ENCODE peak calls at places on chromosomes 1 and 21, in four cellular contexts. One of them, this sample, is unnamed.

GRCh38 chr1:172766462-172766861 is 107.6 kb downstream of the FASLG start:
- DNase-seq in ovary: no peak
- DNase-seq in NCI-H2081: no peak
- DNase-seq in amniotic stem cell: no peak
- DNase-seq in this sample: no peak

GRCh38 chr1:235426680-235427079 is 59.5 kb downstream of the TBCE start:
- DNase-seq in ovary: no peak
- DNase-seq in amniotic stem cell: no peak
- DNase-seq in NCI-H2081: no peak
- DNase-seq in this sample: no peak

GRCh38 chr21:31343680-31344480 is at the start of gene TIAM1:
- DNase-seq in ovary: no peak
- DNase-seq in amniotic stem cell: peak; percentile 35
- DNase-seq in NCI-H2081: no peak
- DNase-seq in this sample: peak; percentile 61

GRCh38 chr1:196409586-196409985 is 198.7 kb downstream of the KCNT2 start:
- DNase-seq in ovary: no peak
- DNase-seq in NCI-H2081: no peak
- DNase-seq in amniotic stem cell: no peak
- DNase-seq in this sample: no peak

GRCh38 chr1:201894343-201895119 is 5.8 kb downstream of the SHISA4 start:
- DNase-seq in NCI-H2081: no peak
- DNase-seq in ovary: no peak
- DNase-seq in amniotic stem cell: no peak
- DNase-seq in this sample: no peak

GRCh38 chr1:109239580-109240068 is 9.7 kb upstream of the CELSR2 start:
- DNase-seq in amniotic stem cell: no peak
- DNase-seq in NCI-H2081: no peak
- DNase-seq in ovary: peak; percentile 25
- DNase-seq in this sample: no peak

GRCh38 chr1:63892632-63893395 is 119.0 kb downstream of the ROR1 start:
- DNase-seq in ovary: no peak
- DNase-seq in amniotic stem cell: peak; percentile 31
- DNase-seq in NCI-H2081: no peak
- DNase-seq in this sample: no peak

GRCh38 chr21:32768530-32768929 is 3.0 kb downstream of the PAXBP1 start:
- DNase-seq in amniotic stem cell: no peak
- DNase-seq in NCI-H2081: peak; percentile 22
- DNase-seq in ovary: no peak
- DNase-seq in this sample: no peak

GRCh38 chr21:36902331-36902730 is 64.1 kb downstream of the HLCS start:
- DNase-seq in ovary: no peak
- DNase-seq in amniotic stem cell: no peak
- DNase-seq in NCI-H2081: no peak
- DNase-seq in this sample: no peak

GRCh38 chr1:42385283-42385682 is 4.7 kb downstream of the RIMKLA start:
- DNase-seq in NCI-H2081: no peak
- DNase-seq in ovary: no peak
- DNase-seq in amniotic stem cell: no peak
- DNase-seq in this sample: no peak

GRCh38 chr1:99538618-99538956 is 107.3 kb upstream of the PALMD start:
- DNase-seq in NCI-H2081: no peak
- DNase-seq in ovary: no peak
- DNase-seq in amniotic stem cell: no peak
- DNase-seq in this sample: no peak

GRCh38 chr1:14576155-14576554 is 22.3 kb upstream of the KAZN start:
- DNase-seq in amniotic stem cell: no peak
- DNase-seq in NCI-H2081: no peak
- DNase-seq in ovary: no peak
- DNase-seq in this sample: no peak

GRCh38 chr1:226738995-226739695 is at the start of gene ITPKB:
- DNase-seq in amniotic stem cell: no peak
- DNase-seq in ovary: peak; percentile 61
- DNase-seq in NCI-H2081: peak; percentile 11
- DNase-seq in this sample: no peak

GRCh38 chr1:192579319-192579738 is 3.8 kb downstream of the RGS1 start:
- DNase-seq in ovary: no peak
- DNase-seq in amniotic stem cell: no peak
- DNase-seq in NCI-H2081: no peak
- DNase-seq in this sample: no peak

GRCh38 chr1:110734146-110734680 is 59.5 kb upstream of the KCNA3 start:
- DNase-seq in amniotic stem cell: no peak
- DNase-seq in ovary: no peak
- DNase-seq in NCI-H2081: peak; percentile 62
- DNase-seq in this sample: peak; percentile 65

GRCh38 chr21:45187646-45188045 is 100.0 kb downstream of the POFUT2 start:
- DNase-seq in ovary: no peak
- DNase-seq in NCI-H2081: no peak
- DNase-seq in amniotic stem cell: no peak
- DNase-seq in this sample: no peak

GRCh38 chr1:62386351-62387121 is 50.3 kb upstream of the USP1 start:
- DNase-seq in amniotic stem cell: no peak
- DNase-seq in NCI-H2081: no peak
- DNase-seq in ovary: no peak
- DNase-seq in this sample: no peak

GRCh38 chr1:26771643-26772321 is 16.0 kb upstream of the PIGV start:
- DNase-seq in NCI-H2081: no peak
- DNase-seq in amniotic stem cell: peak; percentile 89
- DNase-seq in ovary: peak; percentile 61
- DNase-seq in this sample: peak; percentile 12

GRCh38 chr1:155970531-155971167 is 7.7 kb downstream of the ARHGEF2 start:
- DNase-seq in amniotic stem cell: peak; percentile 65
- DNase-seq in NCI-H2081: no peak
- DNase-seq in ovary: peak; percentile 50
- DNase-seq in this sample: peak; percentile 29

GRCh38 chr1:28915036-28915895 is 897 bp downstream of the EPB41 start:
- DNase-seq in ovary: peak; percentile 49
- DNase-seq in NCI-H2081: no peak
- DNase-seq in amniotic stem cell: no peak
- DNase-seq in this sample: peak; percentile 55

GRCh38 chr1:44067258-44068250 is 36.3 kb upstream of the SLC6A9 start:
- DNase-seq in ovary: no peak
- DNase-seq in amniotic stem cell: no peak
- DNase-seq in NCI-H2081: no peak
- DNase-seq in this sample: no peak

GRCh38 chr1:94693029-94693428 is 127.1 kb upstream of the SLC44A3 start:
- DNase-seq in amniotic stem cell: no peak
- DNase-seq in ovary: no peak
- DNase-seq in NCI-H2081: no peak
- DNase-seq in this sample: no peak

GRCh38 chr1:960371-961131 is at the start of gene KLHL17:
- DNase-seq in NCI-H2081: peak; percentile 52
- DNase-seq in ovary: peak; percentile 63
- DNase-seq in amniotic stem cell: peak; percentile 38
- DNase-seq in this sample: no peak

GRCh38 chr1:204074274-204075115 is 1.6 kb downstream of the SOX13 start:
- DNase-seq in amniotic stem cell: peak; percentile 24
- DNase-seq in ovary: peak; percentile 87
- DNase-seq in NCI-H2081: peak; percentile 50
- DNase-seq in this sample: peak; percentile 38

GRCh38 chr1:55378582-55378981 is 163.4 kb upstream of the USP24 start:
- DNase-seq in NCI-H2081: peak; percentile 7
- DNase-seq in ovary: peak; percentile 27
- DNase-seq in amniotic stem cell: no peak
- DNase-seq in this sample: no peak

GRCh38 chr1:38870996-38871395 is 2.2 kb downstream of the MYCBP start:
- DNase-seq in NCI-H2081: no peak
- DNase-seq in amniotic stem cell: no peak
- DNase-seq in ovary: no peak
- DNase-seq in this sample: no peak

GRCh38 chr1:171141336-171142051 is 43.6 kb upstream of the FMO2 start:
- DNase-seq in NCI-H2081: no peak
- DNase-seq in ovary: peak; percentile 53
- DNase-seq in amniotic stem cell: peak; percentile 63
- DNase-seq in this sample: no peak

GRCh38 chr1:86054396-86054795 is 102.2 kb downstream of the COL24A1 start:
- DNase-seq in ovary: no peak
- DNase-seq in NCI-H2081: no peak
- DNase-seq in amniotic stem cell: no peak
- DNase-seq in this sample: no peak

GRCh38 chr1:85663382-85663781 is 44.9 kb downstream of the ZNHIT6 start:
- DNase-seq in ovary: no peak
- DNase-seq in NCI-H2081: no peak
- DNase-seq in amniotic stem cell: no peak
- DNase-seq in this sample: no peak

GRCh38 chr1:203673550-203674411 is 47.1 kb downstream of the ATP2B4 start:
- DNase-seq in amniotic stem cell: peak; percentile 79
- DNase-seq in NCI-H2081: no peak
- DNase-seq in ovary: no peak
- DNase-seq in this sample: no peak

GRCh38 chr1:211653907-211654553 is 21.4 kb downstream of the NEK2 start:
- DNase-seq in amniotic stem cell: no peak
- DNase-seq in NCI-H2081: no peak
- DNase-seq in ovary: peak; percentile 5
- DNase-seq in this sample: no peak

GRCh38 chr1:54227091-54227602 is 27.2 kb downstream of the MRPL37 start:
- DNase-seq in amniotic stem cell: no peak
- DNase-seq in ovary: peak; percentile 25
- DNase-seq in NCI-H2081: no peak
- DNase-seq in this sample: no peak

GRCh38 chr1:172818841-172819527 is 160.1 kb downstream of the FASLG start:
- DNase-seq in ovary: no peak
- DNase-seq in NCI-H2081: no peak
- DNase-seq in amniotic stem cell: no peak
- DNase-seq in this sample: no peak

GRCh38 chr21:39084979-39085729 is 98.1 kb downstream of the PSMG1 start:
- DNase-seq in amniotic stem cell: no peak
- DNase-seq in ovary: no peak
- DNase-seq in NCI-H2081: no peak
- DNase-seq in this sample: no peak

GRCh38 chr21:15894596-15894995 is 164.8 kb downstream of the USP25 start:
- DNase-seq in ovary: no peak
- DNase-seq in NCI-H2081: no peak
- DNase-seq in amniotic stem cell: no peak
- DNase-seq in this sample: no peak

This sample was measured in NCI-H2227 treated with DMSO at 0.1 percent for 48 hours.